ENCODE peak calls at places on chromosomes 2 and 18, in six cellular contexts. W is NB4, J is HFF-Myc, X is WTC11, C is PC-3, Q is endothelial cell. E is an unnamed sample.

GRCh38 chr2:2845796-2846315 is 514.8 kb upstream of the MYT1L start:
- DNase-seq in W (no peak), Q (no peak), C (no peak), X (no peak), J (no peak), E (no peak)

GRCh38 chr2:45833968-45834344 is 182.5 kb downstream of the PRKCE start:
- DNase-seq in Q (no peak), C (no peak), X (no peak), W (peak), J (no peak), E (no peak)

GRCh38 chr2:120526047-120526562 is 180.2 kb downstream of the INHBB start:
- DNase-seq in J (no peak), C (no peak), X (no peak), W (no peak), Q (no peak), E (no peak)

GRCh38 chr2:168530980-168531379 is 74.9 kb downstream of the CERS6 start:
- DNase-seq in C (no peak), X (no peak), J (no peak), W (peak), Q (no peak), E (no peak)

GRCh38 chr18:8750954-8751415 is 45.6 kb downstream of the MTCL1 start:
- DNase-seq in C (no peak), W (no peak), X (no peak), Q (no peak), J (peak), E (peak)

GRCh38 chr2:232141591-232141990 is 180.1 kb downstream of the DIS3L2 start:
- DNase-seq in W (no peak), Q (no peak), J (no peak), C (no peak), X (no peak), E (no peak)

GRCh38 chr2:55224761-55225261 is 7.3 kb downstream of the CLHC1 start:
- DNase-seq in J (no peak), Q (peak), C (no peak), X (no peak), W (no peak), E (no peak)

GRCh38 chr2:228653884-228654283 is 472.4 kb upstream of the SPHKAP start:
- DNase-seq in J (no peak), X (no peak), Q (no peak), W (no peak), C (no peak), E (no peak)

GRCh38 chr2:38145226-38145625 is 69.3 kb upstream of the CYP1B1 start:
- DNase-seq in C (no peak), W (no peak), J (no peak), Q (no peak), X (no peak), E (no peak)

GRCh38 chr2:48131503-48132293 is 225.4 kb upstream of the FBXO11 start:
- DNase-seq in C (no peak), W (no peak), J (peak), Q (no peak), X (no peak), E (no peak)

GRCh38 chr2:241949736-241950412 is 80.3 kb downstream of the RTP5 start:
- DNase-seq in J (no peak), W (no peak), X (no peak), C (no peak), Q (no peak), E (no peak)

GRCh38 chr2:96945011-96945410 is 41.4 kb downstream of the FAM178B start:
- DNase-seq in W (no peak), Q (no peak), C (no peak), J (no peak), X (no peak), E (no peak)

GRCh38 chr2:20446917-20447436 is at the start of gene RHOB:
- DNase-seq in X (peak), J (peak), W (peak), C (peak), Q (peak), E (peak)
- TF ChIP-seq CTCF in X (no peak), J (no peak), W (no peak), C (no peak), Q (no peak), E (no peak)

DNA sequence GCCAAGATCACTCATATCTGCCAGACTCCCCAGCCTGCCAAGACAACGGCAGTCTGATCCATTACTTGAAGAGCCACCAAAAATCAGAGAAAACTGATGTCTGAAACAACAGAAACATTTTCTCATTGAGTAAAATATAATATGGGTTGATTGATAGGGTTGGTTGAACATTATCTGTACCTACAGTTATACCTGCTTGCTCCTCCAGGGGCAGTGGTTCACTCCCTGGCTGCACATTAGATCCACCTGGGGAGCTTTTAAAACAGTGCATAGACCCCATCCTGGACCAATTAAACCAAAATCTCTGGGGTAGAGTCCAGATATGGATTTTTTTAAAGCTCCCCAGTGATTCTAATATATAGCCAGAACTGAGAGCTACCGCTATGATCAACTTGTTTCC is 43.6 kb upstream of the SLC14A2 start:
- DNase-seq in X (no peak), W (no peak), J (no peak), Q (no peak), C (no peak), E (no peak)
- TF ChIP-seq CTCF in X (no peak), W (peak), J (no peak), Q (peak), C (peak), E (no peak)

GRCh38 chr2:203122317-203122998 is 107.8 kb downstream of the NBEAL1 start:
- DNase-seq in J (no peak), C (peak), Q (no peak), X (no peak), W (peak), E (peak)
- TF ChIP-seq CTCF in J (no peak), C (peak), Q (no peak), X (no peak), W (no peak), E (peak)

GRCh38 chr2:62723253-62723652 is 17.7 kb downstream of the EHBP1 start:
- DNase-seq in X (no peak), W (no peak), Q (no peak), C (no peak), J (no peak), E (no peak)

GRCh38 chr2:62724106-62724505 is 18.6 kb downstream of the EHBP1 start:
- DNase-seq in Q (no peak), X (no peak), C (no peak), W (no peak), J (no peak), E (no peak)

GRCh38 chr2:62725712-62726055 is 20.2 kb downstream of the EHBP1 start:
- DNase-seq in Q (no peak), C (no peak), X (no peak), J (no peak), W (no peak), E (no peak)

GRCh38 chr2:62727259-62727867 is 21.9 kb downstream of the EHBP1 start:
- DNase-seq in Q (no peak), W (no peak), X (no peak), J (no peak), C (no peak), E (no peak)

GRCh38 chr2:62724886-62725711 is 19.6 kb downstream of the EHBP1 start:
- DNase-seq in J (no peak), X (peak), W (peak), C (peak), Q (peak), E (peak)
- TF ChIP-seq CTCF in J (peak), X (peak), W (peak), C (peak), Q (peak), E (peak)

GRCh38 chr2:128644745-128645256 is 326.1 kb upstream of the HS6ST1 start:
- DNase-seq in W (no peak), Q (no peak), X (peak), C (no peak), J (no peak), E (no peak)
- TF ChIP-seq CTCF in W (no peak), Q (no peak), X (no peak), C (no peak), J (peak), E (no peak)